ENCODE peak calls at places on chromosomes 3 and 15, in four cellular contexts. X is effector memory CD8-positive, alpha-beta T cell; R is cardiac muscle cell; M is astrocyte. V is an unnamed sample.

GRCh38 chr15:90664650-90665287 is 52.4 kb upstream of the BLM start:
- DNase-seq in X (no peak), M (no peak), R (peak), V (no peak)

GRCh38 chr3:178200316-178200715 is 335.9 kb upstream of the KCNMB2 start:
- DNase-seq in X (no peak), M (no peak), R (no peak), V (no peak)

GRCh38 chr3:67875338-67875737 is 220.9 kb upstream of the SUCLG2 start:
- DNase-seq in M (no peak), R (no peak), X (no peak), V (no peak)

GRCh38 chr3:51024121-51024520 is 349.4 kb downstream of the DOCK3 start:
- DNase-seq in X (no peak), M (no peak), R (no peak), V (no peak)

GRCh38 chr3:55690161-55690560 is 203.1 kb upstream of the WNT5A start:
- DNase-seq in R (no peak), M (no peak), X (no peak), V (no peak)

GRCh38 chr15:98221144-98221543 is 260.6 kb downstream of the ARRDC4 start:
- DNase-seq in R (no peak), X (no peak), M (no peak), V (no peak)

GRCh38 chr3:21962456-21962855 is 211.4 kb upstream of the ZNF385D start:
- DNase-seq in R (peak), X (no peak), M (peak), V (no peak)

GRCh38 chr3:183318846-183319770 is 66.1 kb downstream of the B3GNT5 start:
- DNase-seq in R (no peak), X (no peak), M (no peak), V (no peak)

GRCh38 chr3:43632269-43632733 is 10.5 kb upstream of the ANO10 start:
- DNase-seq in M (peak), R (peak), X (no peak), V (no peak)

GRCh38 chr3:12231481-12231880 is 57.4 kb upstream of the PPARG start:
- DNase-seq in X (no peak), R (no peak), M (peak), V (no peak)

GRCh38 chr3:89340431-89340830 is 233.0 kb downstream of the EPHA3 start:
- DNase-seq in M (no peak), R (peak), X (no peak), V (no peak)

GRCh38 chr15:91852741-91853500 is 587 bp upstream of the SLCO3A1 start:
- DNase-seq in X (peak), R (peak), M (peak), V (peak)

GRCh38 chr3:188539631-188540194 is 385.8 kb downstream of the LPP start:
- DNase-seq in M (peak), R (no peak), X (no peak), V (no peak)

GRCh38 chr15:59550961-59551360 is 60.6 kb upstream of the GCNT3 start:
- DNase-seq in X (no peak), M (no peak), R (no peak), V (no peak)

GRCh38 chr3:52357151-52358080 is 41.3 kb downstream of the DNAH1 start:
- DNase-seq in R (no peak), M (no peak), X (no peak), V (no peak)

GRCh38 chr3:197125601-197126000 is 96.0 kb upstream of the MELTF start:
- DNase-seq in M (peak), X (no peak), R (peak), V (no peak)

GRCh38 chr3:13705702-13706280 is 156.9 kb downstream of the FBLN2 start:
- DNase-seq in M (no peak), X (no peak), R (no peak), V (no peak)

GRCh38 chr3:64185436-64185835 is 39.8 kb downstream of the PRICKLE2 start:
- DNase-seq in M (no peak), R (no peak), X (no peak), V (no peak)

GRCh38 chr3:21041621-21042020 is 709.4 kb downstream of the ZNF385D start:
- DNase-seq in M (peak), X (no peak), R (no peak), V (no peak)

GRCh38 chr3:14440531-14441239 is 38.3 kb downstream of the SLC6A6 start:
- DNase-seq in X (no peak), M (no peak), R (peak), V (no peak)

GRCh38 chr3:183491109-183491922 is 62.9 kb upstream of the MCF2L2 start:
- DNase-seq in R (no peak), X (no peak), M (no peak), V (no peak)

GRCh38 chr3:10534066-10534465 is 28.7 kb upstream of the ATP2B2 start:
- DNase-seq in X (no peak), M (no peak), R (no peak), V (no peak)

GRCh38 chr3:5220667-5221431 is 33.3 kb downstream of the EDEM1 start:
- DNase-seq in R (no peak), X (no peak), M (no peak), V (no peak)

GRCh38 chr15:101619615-101619865 is 32.6 kb downstream of the TM2D3 start:
- DNase-seq in M (no peak), R (no peak), X (no peak), V (no peak)

GRCh38 chr3:72973031-72973723 is 23.4 kb upstream of the PPP4R2 start:
- DNase-seq in M (no peak), R (peak), X (no peak), V (no peak)

GRCh38 chr3:99559196-99559595 is 79.2 kb upstream of the COL8A1 start:
- DNase-seq in R (no peak), X (no peak), M (no peak), V (no peak)